ENCODE peak calls at places on chromosomes 3 and 15, in nine cellular contexts. One of them, this sample, is unnamed.

GRCh38 chr3:46209053-46209452 is 940 bp upstream of the CCR1 start:
- DNase-seq in HuH-7: no peak
- DNase-seq in GM12865: no peak
- DNase-seq in ovary: no peak
- DNase-seq in HFFc6: no peak
- DNase-seq in transverse colon: no peak
- DNase-seq in nephron progenitor cell: no peak
- DNase-seq in hippocampal formation: no peak
- DNase-seq in memory B cell: no peak
- DNase-seq in this sample: no peak

GRCh38 chr3:126487151-126487771 is 11.6 kb upstream of the ZXDC start:
- DNase-seq in HuH-7: no peak
- DNase-seq in GM12865: no peak
- DNase-seq in ovary: no peak
- DNase-seq in HFFc6: peak
- DNase-seq in transverse colon: no peak
- DNase-seq in nephron progenitor cell: peak
- DNase-seq in hippocampal formation: no peak
- DNase-seq in memory B cell: no peak
- DNase-seq in this sample: peak

GRCh38 chr3:62201438-62202035 is 171.8 kb downstream of the FEZF2 start:
- DNase-seq in HuH-7: peak
- DNase-seq in GM12865: peak
- DNase-seq in ovary: no peak
- DNase-seq in HFFc6: peak
- DNase-seq in transverse colon: no peak
- DNase-seq in nephron progenitor cell: no peak
- DNase-seq in hippocampal formation: no peak
- DNase-seq in memory B cell: no peak
- DNase-seq in this sample: peak

GRCh38 chr3:150917941-150918340 is 12.7 kb upstream of the MINDY4B start:
- DNase-seq in HuH-7: no peak
- DNase-seq in GM12865: peak
- DNase-seq in ovary: no peak
- DNase-seq in HFFc6: no peak
- DNase-seq in transverse colon: no peak
- DNase-seq in nephron progenitor cell: peak
- DNase-seq in hippocampal formation: no peak
- DNase-seq in memory B cell: no peak
- DNase-seq in this sample: no peak

GRCh38 chr3:50287262-50287661 is 5.0 kb downstream of the IFRD2 start:
- DNase-seq in HuH-7: no peak
- DNase-seq in GM12865: no peak
- DNase-seq in ovary: no peak
- DNase-seq in HFFc6: no peak
- DNase-seq in transverse colon: no peak
- DNase-seq in nephron progenitor cell: no peak
- DNase-seq in hippocampal formation: no peak
- DNase-seq in memory B cell: no peak
- DNase-seq in this sample: no peak

GRCh38 chr3:169868369-169868768 is 1.4 kb downstream of the LRRC31 start:
- DNase-seq in HuH-7: no peak
- DNase-seq in GM12865: no peak
- DNase-seq in ovary: no peak
- DNase-seq in HFFc6: no peak
- DNase-seq in transverse colon: no peak
- DNase-seq in nephron progenitor cell: no peak
- DNase-seq in hippocampal formation: no peak
- DNase-seq in memory B cell: no peak
- DNase-seq in this sample: no peak

GRCh38 chr3:113531826-113532697 is at the start of gene SIDT1:
- DNase-seq in HuH-7: peak
- DNase-seq in GM12865: peak
- DNase-seq in ovary: peak
- DNase-seq in HFFc6: no peak
- DNase-seq in transverse colon: peak
- DNase-seq in nephron progenitor cell: peak
- DNase-seq in hippocampal formation: peak
- DNase-seq in memory B cell: peak
- DNase-seq in this sample: no peak

GRCh38 chr15:92421980-92422379 is 28.3 kb downstream of the ST8SIA2 start:
- DNase-seq in HuH-7: no peak
- DNase-seq in GM12865: no peak
- DNase-seq in ovary: no peak
- DNase-seq in HFFc6: peak
- DNase-seq in transverse colon: no peak
- DNase-seq in nephron progenitor cell: no peak
- DNase-seq in hippocampal formation: no peak
- DNase-seq in memory B cell: no peak
- DNase-seq in this sample: no peak

GRCh38 chr15:93610944-93611343 is 521.9 kb upstream of the RGMA start:
- DNase-seq in HuH-7: no peak
- DNase-seq in GM12865: no peak
- DNase-seq in ovary: no peak
- DNase-seq in HFFc6: no peak
- DNase-seq in transverse colon: no peak
- DNase-seq in nephron progenitor cell: no peak
- DNase-seq in hippocampal formation: no peak
- DNase-seq in memory B cell: no peak
- DNase-seq in this sample: no peak

This sample was measured in HepG2.